ENCODE peak calls at places on chromosomes 13 and 19, in four cellular contexts. One of them, this sample, is unnamed.

GRCh38 chr13:33997574-33997973 is 179.6 kb downstream of the RFC3 start:
- DNase-seq in adrenal gland: no peak
- DNase-seq in brain microvascular endothelial cell: no peak
- DNase-seq in iris pigment epithelial cell: no peak
- DNase-seq in this sample: peak; percentile 9

GRCh38 chr13:44224433-44225149 is 149.0 kb upstream of the SERP2 start:
- DNase-seq in iris pigment epithelial cell: no peak
- DNase-seq in adrenal gland: no peak
- DNase-seq in brain microvascular endothelial cell: no peak
- DNase-seq in this sample: no peak

GRCh38 chr13:26619321-26619720 is 61.8 kb downstream of the WASF3 start:
- DNase-seq in brain microvascular endothelial cell: peak; percentile 80
- DNase-seq in adrenal gland: no peak
- DNase-seq in iris pigment epithelial cell: peak; percentile 87
- DNase-seq in this sample: no peak

GRCh38 chr19:16371540-16371986 is 46.9 kb downstream of the KLF2 start:
- DNase-seq in iris pigment epithelial cell: no peak
- DNase-seq in adrenal gland: peak; percentile 51
- DNase-seq in brain microvascular endothelial cell: no peak
- DNase-seq in this sample: peak; percentile 19

GRCh38 chr19:45653634-45654033 is 14.4 kb upstream of the GIPR start:
- DNase-seq in adrenal gland: no peak
- DNase-seq in iris pigment epithelial cell: no peak
- DNase-seq in brain microvascular endothelial cell: no peak
- DNase-seq in this sample: no peak

GRCh38 chr13:95509521-95510315 is 42.8 kb upstream of the CLDN10 start:
- DNase-seq in iris pigment epithelial cell: peak; percentile 40
- DNase-seq in brain microvascular endothelial cell: peak; percentile 74
- DNase-seq in adrenal gland: no peak
- DNase-seq in this sample: no peak

GRCh38 chr19:50719566-50719965 is at the start of gene SHANK1:
- DNase-seq in iris pigment epithelial cell: no peak
- DNase-seq in adrenal gland: no peak
- DNase-seq in brain microvascular endothelial cell: no peak
- DNase-seq in this sample: no peak

GRCh38 chr13:58476176-58476575 is 844.6 kb downstream of the PCDH17 start:
- DNase-seq in iris pigment epithelial cell: no peak
- DNase-seq in brain microvascular endothelial cell: no peak
- DNase-seq in adrenal gland: no peak
- DNase-seq in this sample: no peak

GRCh38 chr13:64917566-64917965 is 2312.6 kb downstream of the PCDH9 start:
- DNase-seq in iris pigment epithelial cell: no peak
- DNase-seq in adrenal gland: no peak
- DNase-seq in brain microvascular endothelial cell: no peak
- DNase-seq in this sample: no peak

GRCh38 chr19:23436944-23437343 is 41.7 kb upstream of the ZNF91 start:
- DNase-seq in adrenal gland: no peak
- DNase-seq in iris pigment epithelial cell: no peak
- DNase-seq in brain microvascular endothelial cell: no peak
- DNase-seq in this sample: no peak

GRCh38 chr19:36128392-36128736 is 11.5 kb upstream of the CAPNS1 start:
- DNase-seq in adrenal gland: no peak
- DNase-seq in brain microvascular endothelial cell: no peak
- DNase-seq in iris pigment epithelial cell: no peak
- DNase-seq in this sample: peak; percentile 72

This sample was measured in NCI-H146.